ENCODE peak calls at places on chromosome 15, in four cellular contexts. One of them, this sample, is unnamed. For H3K4me1, the result is how much of the 10 kb centered on the place peaks cover.

GRCh38 chr15:74202461-74203401 is at the start of gene STRA6:
- DNase-seq in PC-9: peak
- DNase-seq in left ventricle myocardium inferior: no peak
- DNase-seq in psoas muscle: no peak
- DNase-seq in this sample: no peak

GRCh38 chr15:88348579-88349255 is 92.2 kb upstream of the NTRK3 start:
- DNase-seq in PC-9: no peak
- DNase-seq in left ventricle myocardium inferior: no peak
- DNase-seq in psoas muscle: no peak
- DNase-seq in this sample: no peak

GRCh38 chr15:57133127-57133968 is 214.9 kb downstream of the TCF12 start:
- DNase-seq in PC-9: no peak
- DNase-seq in left ventricle myocardium inferior: no peak
- DNase-seq in psoas muscle: peak
- DNase-seq in this sample: no peak

GRCh38 chr15:56916825-56917477 is 1.5 kb upstream of the TCF12 start:
- DNase-seq in PC-9: no peak
- DNase-seq in left ventricle myocardium inferior: no peak
- DNase-seq in psoas muscle: no peak
- DNase-seq in this sample: no peak

GRCh38 chr15:84656972-84657371 is 1.0 kb downstream of the NMB start:
- DNase-seq in PC-9: no peak
- DNase-seq in left ventricle myocardium inferior: no peak
- DNase-seq in psoas muscle: no peak
- DNase-seq in this sample: no peak

GRCh38 chr15:78092111-78093041 is at the start of gene SH2D7:
- DNase-seq in PC-9: no peak
- DNase-seq in left ventricle myocardium inferior: no peak
- DNase-seq in psoas muscle: no peak
- DNase-seq in this sample: no peak

GRCh38 chr15:44492672-44493071 is 44.3 kb upstream of the EIF3J start:
- DNase-seq in PC-9: no peak
- DNase-seq in left ventricle myocardium inferior: no peak
- DNase-seq in psoas muscle: no peak
- DNase-seq in this sample: no peak

GRCh38 chr15:56051700-56052099 is 58.3 kb upstream of the NEDD4 start:
- DNase-seq in PC-9: no peak
- DNase-seq in left ventricle myocardium inferior: no peak
- DNase-seq in psoas muscle: no peak
- DNase-seq in this sample: no peak

GRCh38 chr15:54089776-54090175 is 111.5 kb downstream of the UNC13C start:
- DNase-seq in PC-9: no peak
- DNase-seq in left ventricle myocardium inferior: no peak
- DNase-seq in psoas muscle: no peak
- DNase-seq in this sample: no peak

GRCh38 chr15:73346735-73347312 is 21.9 kb downstream of the HCN4 start:
- DNase-seq in PC-9: peak
- DNase-seq in left ventricle myocardium inferior: peak
- DNase-seq in psoas muscle: peak
- DNase-seq in this sample: no peak

GRCh38 chr15:31439328-31439727 is 112.7 kb downstream of the KLF13 start:
- DNase-seq in PC-9: no peak
- DNase-seq in left ventricle myocardium inferior: no peak
- DNase-seq in psoas muscle: peak
- DNase-seq in this sample: no peak

GRCh38 chr15:75725021-75725718 is 12.5 kb upstream of the CSPG4 start:
- DNase-seq in PC-9: no peak
- DNase-seq in left ventricle myocardium inferior: no peak
- DNase-seq in psoas muscle: peak
- DNase-seq in this sample: no peak

GRCh38 chr15:55737373-55737772 is 5.6 kb downstream of the PRTG start:
- DNase-seq in PC-9: peak
- DNase-seq in left ventricle myocardium inferior: no peak
- DNase-seq in psoas muscle: no peak
- DNase-seq in this sample: no peak

GRCh38 chr15:70088887-70089691 is 8.6 kb downstream of the TLE3 start:
- DNase-seq in PC-9: no peak
- DNase-seq in left ventricle myocardium inferior: peak
- DNase-seq in psoas muscle: peak
- DNase-seq in this sample: peak
- H3K4me1 ChIP-seq in PC-9: under half
- H3K4me1 ChIP-seq in left ventricle myocardium inferior: half or more
- H3K4me1 ChIP-seq in psoas muscle: under half
- H3K4me1 ChIP-seq in this sample: under half

DNA sequence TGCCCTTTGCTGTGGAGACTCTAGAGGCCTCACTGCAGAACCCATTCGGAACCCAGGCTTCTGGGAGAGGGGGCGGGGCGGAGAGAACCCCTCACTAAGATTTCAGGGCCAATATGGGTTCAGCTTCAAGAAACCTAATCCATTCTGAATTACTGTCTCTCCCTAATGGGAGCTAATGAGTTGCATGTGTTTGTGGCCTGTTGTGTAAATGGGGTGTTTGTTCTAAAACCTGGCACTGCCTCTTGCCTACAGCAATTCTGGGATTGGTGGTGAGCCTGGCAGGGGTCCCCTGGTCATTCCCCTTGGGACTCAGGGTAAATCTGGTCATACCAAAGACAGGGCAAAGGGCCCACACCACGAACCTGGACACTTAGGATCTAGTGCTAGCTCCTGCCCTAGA is 645 bp upstream of the RASL12 start:
- DNase-seq in PC-9: no peak
- DNase-seq in left ventricle myocardium inferior: no peak
- DNase-seq in psoas muscle: no peak
- DNase-seq in this sample: no peak
- H3K27ac ChIP-seq in PC-9: no peak
- H3K27ac ChIP-seq in left ventricle myocardium inferior: peak
- H3K27ac ChIP-seq in psoas muscle: peak
- H3K27ac ChIP-seq in this sample: peak

GRCh38 chr15:46854559-46854958 is 862.7 kb upstream of the SEMA6D start:
- DNase-seq in PC-9: no peak
- DNase-seq in left ventricle myocardium inferior: no peak
- DNase-seq in psoas muscle: no peak
- DNase-seq in this sample: no peak
- H3K4me1 ChIP-seq in PC-9: under half
- H3K4me1 ChIP-seq in left ventricle myocardium inferior: under half
- H3K4me1 ChIP-seq in psoas muscle: under half
- H3K4me1 ChIP-seq in this sample: under half

GRCh38 chr15:66745530-66746230 is 43.6 kb downstream of the SMAD6 start:
- DNase-seq in PC-9: no peak
- DNase-seq in left ventricle myocardium inferior: no peak
- DNase-seq in psoas muscle: no peak
- DNase-seq in this sample: no peak
- H3K27ac ChIP-seq in PC-9: no peak
- H3K27ac ChIP-seq in left ventricle myocardium inferior: peak
- H3K27ac ChIP-seq in psoas muscle: no peak
- H3K27ac ChIP-seq in this sample: peak

GRCh38 chr15:67416891-67417290 is 104.0 kb upstream of the C15orf61 start:
- DNase-seq in PC-9: no peak
- DNase-seq in left ventricle myocardium inferior: no peak
- DNase-seq in psoas muscle: no peak
- DNase-seq in this sample: no peak
- H3K4me1 ChIP-seq in PC-9: under half
- H3K4me1 ChIP-seq in left ventricle myocardium inferior: under half
- H3K4me1 ChIP-seq in psoas muscle: under half
- H3K4me1 ChIP-seq in this sample: under half

GRCh38 chr15:87340370-87340769 is 916.2 kb downstream of the NTRK3 start:
- DNase-seq in PC-9: no peak
- DNase-seq in left ventricle myocardium inferior: no peak
- DNase-seq in psoas muscle: no peak
- DNase-seq in this sample: no peak

GRCh38 chr15:87347806-87348515 is 908.6 kb downstream of the NTRK3 start:
- DNase-seq in PC-9: no peak
- DNase-seq in left ventricle myocardium inferior: no peak
- DNase-seq in psoas muscle: no peak
- DNase-seq in this sample: no peak

GRCh38 chr15:87348746-87349145 is 907.8 kb downstream of the NTRK3 start:
- DNase-seq in PC-9: no peak
- DNase-seq in left ventricle myocardium inferior: no peak
- DNase-seq in psoas muscle: no peak
- DNase-seq in this sample: no peak

GRCh38 chr15:87349181-87349580 is 907.4 kb downstream of the NTRK3 start:
- DNase-seq in PC-9: no peak
- DNase-seq in left ventricle myocardium inferior: no peak
- DNase-seq in psoas muscle: no peak
- DNase-seq in this sample: no peak

DNA sequence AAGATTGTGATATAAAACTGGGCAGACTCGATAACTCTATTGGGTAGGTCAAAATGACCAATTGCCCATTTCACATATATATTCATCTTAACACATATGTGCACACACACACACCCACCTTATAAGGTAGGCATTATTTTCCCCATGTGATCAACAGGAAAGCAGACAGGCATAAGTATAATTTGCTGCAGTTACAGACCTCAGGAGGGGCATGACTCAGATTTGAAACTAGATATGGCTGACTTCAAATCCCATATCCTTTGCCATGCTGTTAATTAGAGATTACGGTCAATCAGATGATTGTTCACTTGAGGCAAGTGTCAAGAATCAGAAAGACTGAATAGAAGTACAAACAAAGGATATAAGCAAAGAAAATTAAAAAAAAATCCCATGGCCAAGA is 910.6 kb downstream of the NTRK3 start:
- DNase-seq in PC-9: no peak
- DNase-seq in left ventricle myocardium inferior: no peak
- DNase-seq in psoas muscle: no peak
- DNase-seq in this sample: no peak
- H3K27ac ChIP-seq in PC-9: no peak
- H3K27ac ChIP-seq in left ventricle myocardium inferior: no peak
- H3K27ac ChIP-seq in psoas muscle: no peak
- H3K27ac ChIP-seq in this sample: no peak

GRCh38 chr15:66799242-66799641 is 97.2 kb downstream of the SMAD6 start:
- DNase-seq in PC-9: no peak
- DNase-seq in left ventricle myocardium inferior: no peak
- DNase-seq in psoas muscle: no peak
- DNase-seq in this sample: no peak

GRCh38 chr15:66803182-66803729 is 101.2 kb downstream of the SMAD6 start:
- DNase-seq in PC-9: peak
- DNase-seq in left ventricle myocardium inferior: peak
- DNase-seq in psoas muscle: peak
- DNase-seq in this sample: peak

GRCh38 chr15:66800584-66801235 is 98.7 kb downstream of the SMAD6 start:
- DNase-seq in PC-9: no peak
- DNase-seq in left ventricle myocardium inferior: no peak
- DNase-seq in psoas muscle: no peak
- DNase-seq in this sample: no peak

GRCh38 chr15:66802087-66803001 is 100.3 kb downstream of the SMAD6 start:
- DNase-seq in PC-9: peak
- DNase-seq in left ventricle myocardium inferior: no peak
- DNase-seq in psoas muscle: no peak
- DNase-seq in this sample: no peak

DNA sequence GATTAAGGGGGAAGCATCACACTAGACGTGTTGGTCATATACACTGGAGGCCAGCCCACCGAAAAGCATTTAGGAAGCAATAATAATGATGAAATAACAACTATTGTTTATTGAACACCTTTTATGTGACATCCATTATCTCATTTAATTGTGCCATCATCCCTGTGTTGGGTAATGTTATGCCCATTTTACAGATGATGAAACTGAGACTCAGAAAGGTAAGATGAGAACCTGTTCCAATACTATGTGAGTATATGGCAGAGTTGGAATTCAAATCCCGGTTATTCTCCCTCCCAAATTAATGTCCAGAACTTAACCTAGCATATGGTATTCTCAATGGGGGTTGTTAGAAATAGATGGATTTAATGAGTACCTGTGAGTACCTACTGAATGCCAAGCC is 99.2 kb downstream of the SMAD6 start:
- DNase-seq in PC-9: no peak
- DNase-seq in left ventricle myocardium inferior: no peak
- DNase-seq in psoas muscle: no peak
- DNase-seq in this sample: no peak
- H3K4me1 ChIP-seq in PC-9: half or more
- H3K4me1 ChIP-seq in left ventricle myocardium inferior: under half
- H3K4me1 ChIP-seq in psoas muscle: under half
- H3K4me1 ChIP-seq in this sample: under half